ENCODE peak calls at places on chromosome 1, in eight cellular contexts. One of them, this sample, is unnamed.

GRCh38 chr1:93143729-93144229 is 36.4 kb downstream of the TMED5 start:
- DNase-seq in stimulated activated CD4-positive, alpha-beta T cell treated with anti-CD3 and anti-CD28 coated beads, TNF-alpha, amount 100 ng/mL, for 24 hours: no peak
- DNase-seq in H7: no peak
- DNase-seq in A172: no peak
- DNase-seq in breast epithelium: no peak
- DNase-seq in stimulated activated CD8-positive, alpha-beta memory T cell treated with anti-CD3 and anti-CD28 coated beads, Interleukin-2, amount 100 ng/mL, for 1 hour: no peak
- DNase-seq in omental fat pad: no peak
- DNase-seq in AG09309: no peak
- DNase-seq in this sample: no peak

GRCh38 chr1:41662061-41662655 is 177.7 kb upstream of the EDN2 start:
- DNase-seq in omental fat pad: no peak
- DNase-seq in AG09309: peak
- DNase-seq in A172: peak
- DNase-seq in H7: peak
- DNase-seq in stimulated activated CD4-positive, alpha-beta T cell treated with anti-CD3 and anti-CD28 coated beads, TNF-alpha, amount 100 ng/mL, for 24 hours: peak
- DNase-seq in breast epithelium: peak
- DNase-seq in stimulated activated CD8-positive, alpha-beta memory T cell treated with anti-CD3 and anti-CD28 coated beads, Interleukin-2, amount 100 ng/mL, for 1 hour: peak
- DNase-seq in this sample: peak

GRCh38 chr1:243718893-243719292 is 131.2 kb downstream of the AKT3 start:
- DNase-seq in H7: no peak
- DNase-seq in stimulated activated CD8-positive, alpha-beta memory T cell treated with anti-CD3 and anti-CD28 coated beads, Interleukin-2, amount 100 ng/mL, for 1 hour: no peak
- DNase-seq in AG09309: peak
- DNase-seq in A172: peak
- DNase-seq in stimulated activated CD4-positive, alpha-beta T cell treated with anti-CD3 and anti-CD28 coated beads, TNF-alpha, amount 100 ng/mL, for 24 hours: no peak
- DNase-seq in breast epithelium: no peak
- DNase-seq in omental fat pad: no peak
- DNase-seq in this sample: no peak

GRCh38 chr1:39003787-39004186 is 12.7 kb downstream of the AKIRIN1 start:
- DNase-seq in AG09309: no peak
- DNase-seq in A172: no peak
- DNase-seq in H7: no peak
- DNase-seq in stimulated activated CD8-positive, alpha-beta memory T cell treated with anti-CD3 and anti-CD28 coated beads, Interleukin-2, amount 100 ng/mL, for 1 hour: no peak
- DNase-seq in omental fat pad: no peak
- DNase-seq in breast epithelium: no peak
- DNase-seq in stimulated activated CD4-positive, alpha-beta T cell treated with anti-CD3 and anti-CD28 coated beads, TNF-alpha, amount 100 ng/mL, for 24 hours: no peak
- DNase-seq in this sample: no peak

GRCh38 chr1:50450861-50451653 is 27.8 kb upstream of the DMRTA2 start:
- DNase-seq in AG09309: no peak
- DNase-seq in H7: no peak
- DNase-seq in stimulated activated CD8-positive, alpha-beta memory T cell treated with anti-CD3 and anti-CD28 coated beads, Interleukin-2, amount 100 ng/mL, for 1 hour: no peak
- DNase-seq in omental fat pad: no peak
- DNase-seq in breast epithelium: no peak
- DNase-seq in A172: no peak
- DNase-seq in stimulated activated CD4-positive, alpha-beta T cell treated with anti-CD3 and anti-CD28 coated beads, TNF-alpha, amount 100 ng/mL, for 24 hours: no peak
- DNase-seq in this sample: no peak

GRCh38 chr1:42876009-42876408 is 29.6 kb downstream of the ZNF691 start:
- DNase-seq in breast epithelium: no peak
- DNase-seq in H7: no peak
- DNase-seq in A172: no peak
- DNase-seq in omental fat pad: no peak
- DNase-seq in AG09309: no peak
- DNase-seq in stimulated activated CD4-positive, alpha-beta T cell treated with anti-CD3 and anti-CD28 coated beads, TNF-alpha, amount 100 ng/mL, for 24 hours: no peak
- DNase-seq in stimulated activated CD8-positive, alpha-beta memory T cell treated with anti-CD3 and anti-CD28 coated beads, Interleukin-2, amount 100 ng/mL, for 1 hour: no peak
- DNase-seq in this sample: no peak

GRCh38 chr1:246037832-246038231 is 469.2 kb downstream of the SMYD3 start:
- DNase-seq in AG09309: no peak
- DNase-seq in stimulated activated CD8-positive, alpha-beta memory T cell treated with anti-CD3 and anti-CD28 coated beads, Interleukin-2, amount 100 ng/mL, for 1 hour: no peak
- DNase-seq in stimulated activated CD4-positive, alpha-beta T cell treated with anti-CD3 and anti-CD28 coated beads, TNF-alpha, amount 100 ng/mL, for 24 hours: no peak
- DNase-seq in A172: no peak
- DNase-seq in breast epithelium: no peak
- DNase-seq in H7: no peak
- DNase-seq in omental fat pad: no peak
- DNase-seq in this sample: no peak

GRCh38 chr1:168110896-168111545 is 25.7 kb downstream of the GPR161 start:
- DNase-seq in stimulated activated CD4-positive, alpha-beta T cell treated with anti-CD3 and anti-CD28 coated beads, TNF-alpha, amount 100 ng/mL, for 24 hours: no peak
- DNase-seq in stimulated activated CD8-positive, alpha-beta memory T cell treated with anti-CD3 and anti-CD28 coated beads, Interleukin-2, amount 100 ng/mL, for 1 hour: no peak
- DNase-seq in A172: no peak
- DNase-seq in H7: peak
- DNase-seq in AG09309: no peak
- DNase-seq in omental fat pad: no peak
- DNase-seq in breast epithelium: no peak
- DNase-seq in this sample: no peak

GRCh38 chr1:115980998-115981993 is 5.0 kb downstream of the SLC22A15 start:
- DNase-seq in stimulated activated CD8-positive, alpha-beta memory T cell treated with anti-CD3 and anti-CD28 coated beads, Interleukin-2, amount 100 ng/mL, for 1 hour: no peak
- DNase-seq in H7: peak
- DNase-seq in stimulated activated CD4-positive, alpha-beta T cell treated with anti-CD3 and anti-CD28 coated beads, TNF-alpha, amount 100 ng/mL, for 24 hours: no peak
- DNase-seq in breast epithelium: no peak
- DNase-seq in AG09309: peak
- DNase-seq in omental fat pad: no peak
- DNase-seq in A172: peak
- DNase-seq in this sample: no peak

GRCh38 chr1:171017431-171017830 is 73.3 kb upstream of the FMO3 start:
- DNase-seq in omental fat pad: no peak
- DNase-seq in stimulated activated CD4-positive, alpha-beta T cell treated with anti-CD3 and anti-CD28 coated beads, TNF-alpha, amount 100 ng/mL, for 24 hours: no peak
- DNase-seq in H7: no peak
- DNase-seq in stimulated activated CD8-positive, alpha-beta memory T cell treated with anti-CD3 and anti-CD28 coated beads, Interleukin-2, amount 100 ng/mL, for 1 hour: no peak
- DNase-seq in AG09309: no peak
- DNase-seq in breast epithelium: no peak
- DNase-seq in A172: no peak
- DNase-seq in this sample: no peak

GRCh38 chr1:10781137-10781536 is 15.3 kb downstream of the CASZ1 start:
- DNase-seq in stimulated activated CD4-positive, alpha-beta T cell treated with anti-CD3 and anti-CD28 coated beads, TNF-alpha, amount 100 ng/mL, for 24 hours: no peak
- DNase-seq in AG09309: no peak
- DNase-seq in stimulated activated CD8-positive, alpha-beta memory T cell treated with anti-CD3 and anti-CD28 coated beads, Interleukin-2, amount 100 ng/mL, for 1 hour: no peak
- DNase-seq in A172: no peak
- DNase-seq in breast epithelium: no peak
- DNase-seq in H7: no peak
- DNase-seq in omental fat pad: no peak
- DNase-seq in this sample: no peak

GRCh38 chr1:147579532-147580199 is 38.4 kb downstream of the BCL9 start:
- DNase-seq in AG09309: no peak
- DNase-seq in H7: no peak
- DNase-seq in breast epithelium: no peak
- DNase-seq in A172: no peak
- DNase-seq in stimulated activated CD4-positive, alpha-beta T cell treated with anti-CD3 and anti-CD28 coated beads, TNF-alpha, amount 100 ng/mL, for 24 hours: no peak
- DNase-seq in omental fat pad: no peak
- DNase-seq in stimulated activated CD8-positive, alpha-beta memory T cell treated with anti-CD3 and anti-CD28 coated beads, Interleukin-2, amount 100 ng/mL, for 1 hour: no peak
- DNase-seq in this sample: no peak

GRCh38 chr1:94110946-94111740 is 9.8 kb downstream of the ABCA4 start:
- DNase-seq in omental fat pad: no peak
- DNase-seq in stimulated activated CD4-positive, alpha-beta T cell treated with anti-CD3 and anti-CD28 coated beads, TNF-alpha, amount 100 ng/mL, for 24 hours: no peak
- DNase-seq in stimulated activated CD8-positive, alpha-beta memory T cell treated with anti-CD3 and anti-CD28 coated beads, Interleukin-2, amount 100 ng/mL, for 1 hour: no peak
- DNase-seq in AG09309: no peak
- DNase-seq in breast epithelium: no peak
- DNase-seq in A172: no peak
- DNase-seq in H7: no peak
- DNase-seq in this sample: no peak

GRCh38 chr1:70051926-70052325 is 153.5 kb downstream of the LRRC40 start:
- DNase-seq in stimulated activated CD4-positive, alpha-beta T cell treated with anti-CD3 and anti-CD28 coated beads, TNF-alpha, amount 100 ng/mL, for 24 hours: no peak
- DNase-seq in AG09309: no peak
- DNase-seq in A172: no peak
- DNase-seq in breast epithelium: no peak
- DNase-seq in H7: no peak
- DNase-seq in omental fat pad: no peak
- DNase-seq in stimulated activated CD8-positive, alpha-beta memory T cell treated with anti-CD3 and anti-CD28 coated beads, Interleukin-2, amount 100 ng/mL, for 1 hour: no peak
- DNase-seq in this sample: no peak

GRCh38 chr1:209190591-209191241 is 392.8 kb upstream of the CAMK1G start:
- DNase-seq in A172: peak
- DNase-seq in breast epithelium: no peak
- DNase-seq in stimulated activated CD4-positive, alpha-beta T cell treated with anti-CD3 and anti-CD28 coated beads, TNF-alpha, amount 100 ng/mL, for 24 hours: peak
- DNase-seq in stimulated activated CD8-positive, alpha-beta memory T cell treated with anti-CD3 and anti-CD28 coated beads, Interleukin-2, amount 100 ng/mL, for 1 hour: no peak
- DNase-seq in H7: peak
- DNase-seq in AG09309: no peak
- DNase-seq in omental fat pad: no peak
- DNase-seq in this sample: peak

GRCh38 chr1:40818264-40818961 is 34.8 kb downstream of the KCNQ4 start:
- DNase-seq in stimulated activated CD8-positive, alpha-beta memory T cell treated with anti-CD3 and anti-CD28 coated beads, Interleukin-2, amount 100 ng/mL, for 1 hour: peak
- DNase-seq in stimulated activated CD4-positive, alpha-beta T cell treated with anti-CD3 and anti-CD28 coated beads, TNF-alpha, amount 100 ng/mL, for 24 hours: peak
- DNase-seq in breast epithelium: peak
- DNase-seq in A172: no peak
- DNase-seq in H7: peak
- DNase-seq in AG09309: no peak
- DNase-seq in omental fat pad: peak
- DNase-seq in this sample: no peak

GRCh38 chr1:66925944-66926343 is 1.2 kb downstream of the MIER1 start:
- DNase-seq in breast epithelium: no peak
- DNase-seq in A172: no peak
- DNase-seq in H7: peak
- DNase-seq in stimulated activated CD8-positive, alpha-beta memory T cell treated with anti-CD3 and anti-CD28 coated beads, Interleukin-2, amount 100 ng/mL, for 1 hour: no peak
- DNase-seq in omental fat pad: no peak
- DNase-seq in AG09309: no peak
- DNase-seq in stimulated activated CD4-positive, alpha-beta T cell treated with anti-CD3 and anti-CD28 coated beads, TNF-alpha, amount 100 ng/mL, for 24 hours: no peak
- DNase-seq in this sample: no peak

GRCh38 chr1:24770891-24771290 is 25.6 kb downstream of the CLIC4 start:
- DNase-seq in A172: peak
- DNase-seq in H7: no peak
- DNase-seq in breast epithelium: no peak
- DNase-seq in omental fat pad: no peak
- DNase-seq in stimulated activated CD4-positive, alpha-beta T cell treated with anti-CD3 and anti-CD28 coated beads, TNF-alpha, amount 100 ng/mL, for 24 hours: no peak
- DNase-seq in stimulated activated CD8-positive, alpha-beta memory T cell treated with anti-CD3 and anti-CD28 coated beads, Interleukin-2, amount 100 ng/mL, for 1 hour: no peak
- DNase-seq in AG09309: no peak
- DNase-seq in this sample: no peak

GRCh38 chr1:219413523-219413922 is 199.4 kb downstream of the ZC3H11B start:
- DNase-seq in breast epithelium: no peak
- DNase-seq in H7: no peak
- DNase-seq in AG09309: no peak
- DNase-seq in stimulated activated CD4-positive, alpha-beta T cell treated with anti-CD3 and anti-CD28 coated beads, TNF-alpha, amount 100 ng/mL, for 24 hours: no peak
- DNase-seq in A172: no peak
- DNase-seq in omental fat pad: no peak
- DNase-seq in stimulated activated CD8-positive, alpha-beta memory T cell treated with anti-CD3 and anti-CD28 coated beads, Interleukin-2, amount 100 ng/mL, for 1 hour: no peak
- DNase-seq in this sample: no peak

GRCh38 chr1:95407864-95408291 is 173.9 kb downstream of the RWDD3 start:
- DNase-seq in H7: peak
- DNase-seq in AG09309: no peak
- DNase-seq in A172: no peak
- DNase-seq in breast epithelium: no peak
- DNase-seq in stimulated activated CD8-positive, alpha-beta memory T cell treated with anti-CD3 and anti-CD28 coated beads, Interleukin-2, amount 100 ng/mL, for 1 hour: no peak
- DNase-seq in stimulated activated CD4-positive, alpha-beta T cell treated with anti-CD3 and anti-CD28 coated beads, TNF-alpha, amount 100 ng/mL, for 24 hours: no peak
- DNase-seq in omental fat pad: no peak
- DNase-seq in this sample: no peak

GRCh38 chr1:154747841-154748766 is 122.0 kb downstream of the KCNN3 start:
- DNase-seq in A172: no peak
- DNase-seq in H7: no peak
- DNase-seq in breast epithelium: no peak
- DNase-seq in AG09309: no peak
- DNase-seq in stimulated activated CD4-positive, alpha-beta T cell treated with anti-CD3 and anti-CD28 coated beads, TNF-alpha, amount 100 ng/mL, for 24 hours: peak
- DNase-seq in omental fat pad: no peak
- DNase-seq in stimulated activated CD8-positive, alpha-beta memory T cell treated with anti-CD3 and anti-CD28 coated beads, Interleukin-2, amount 100 ng/mL, for 1 hour: no peak
- DNase-seq in this sample: no peak

GRCh38 chr1:14970115-14970798 is 183.3 kb upstream of the TMEM51 start:
- DNase-seq in breast epithelium: peak
- DNase-seq in H7: peak
- DNase-seq in stimulated activated CD8-positive, alpha-beta memory T cell treated with anti-CD3 and anti-CD28 coated beads, Interleukin-2, amount 100 ng/mL, for 1 hour: no peak
- DNase-seq in A172: peak
- DNase-seq in omental fat pad: no peak
- DNase-seq in AG09309: peak
- DNase-seq in stimulated activated CD4-positive, alpha-beta T cell treated with anti-CD3 and anti-CD28 coated beads, TNF-alpha, amount 100 ng/mL, for 24 hours: peak
- DNase-seq in this sample: peak

GRCh38 chr1:67733741-67734690 is 49.0 kb downstream of the GADD45A start:
- DNase-seq in stimulated activated CD8-positive, alpha-beta memory T cell treated with anti-CD3 and anti-CD28 coated beads, Interleukin-2, amount 100 ng/mL, for 1 hour: no peak
- DNase-seq in H7: no peak
- DNase-seq in omental fat pad: no peak
- DNase-seq in breast epithelium: no peak
- DNase-seq in stimulated activated CD4-positive, alpha-beta T cell treated with anti-CD3 and anti-CD28 coated beads, TNF-alpha, amount 100 ng/mL, for 24 hours: no peak
- DNase-seq in AG09309: no peak
- DNase-seq in A172: no peak
- DNase-seq in this sample: no peak

GRCh38 chr1:60978421-60979357 is 103.7 kb upstream of the NFIA start:
- DNase-seq in omental fat pad: no peak
- DNase-seq in stimulated activated CD4-positive, alpha-beta T cell treated with anti-CD3 and anti-CD28 coated beads, TNF-alpha, amount 100 ng/mL, for 24 hours: peak
- DNase-seq in breast epithelium: no peak
- DNase-seq in A172: no peak
- DNase-seq in H7: peak
- DNase-seq in AG09309: no peak
- DNase-seq in stimulated activated CD8-positive, alpha-beta memory T cell treated with anti-CD3 and anti-CD28 coated beads, Interleukin-2, amount 100 ng/mL, for 1 hour: no peak
- DNase-seq in this sample: no peak

GRCh38 chr1:74586253-74586897 is 74.0 kb upstream of the LRRC53 start:
- DNase-seq in stimulated activated CD8-positive, alpha-beta memory T cell treated with anti-CD3 and anti-CD28 coated beads, Interleukin-2, amount 100 ng/mL, for 1 hour: no peak
- DNase-seq in breast epithelium: no peak
- DNase-seq in stimulated activated CD4-positive, alpha-beta T cell treated with anti-CD3 and anti-CD28 coated beads, TNF-alpha, amount 100 ng/mL, for 24 hours: no peak
- DNase-seq in A172: peak
- DNase-seq in H7: no peak
- DNase-seq in omental fat pad: no peak
- DNase-seq in AG09309: no peak
- DNase-seq in this sample: no peak

GRCh38 chr1:46401964-46402626 is 8.0 kb downstream of the FAAH start:
- DNase-seq in stimulated activated CD8-positive, alpha-beta memory T cell treated with anti-CD3 and anti-CD28 coated beads, Interleukin-2, amount 100 ng/mL, for 1 hour: no peak
- DNase-seq in stimulated activated CD4-positive, alpha-beta T cell treated with anti-CD3 and anti-CD28 coated beads, TNF-alpha, amount 100 ng/mL, for 24 hours: no peak
- DNase-seq in A172: peak
- DNase-seq in omental fat pad: no peak
- DNase-seq in H7: peak
- DNase-seq in AG09309: peak
- DNase-seq in breast epithelium: peak
- DNase-seq in this sample: peak

GRCh38 chr1:196538473-196538872 is 69.8 kb downstream of the KCNT2 start:
- DNase-seq in A172: no peak
- DNase-seq in breast epithelium: no peak
- DNase-seq in AG09309: no peak
- DNase-seq in omental fat pad: no peak
- DNase-seq in H7: no peak
- DNase-seq in stimulated activated CD8-positive, alpha-beta memory T cell treated with anti-CD3 and anti-CD28 coated beads, Interleukin-2, amount 100 ng/mL, for 1 hour: no peak
- DNase-seq in stimulated activated CD4-positive, alpha-beta T cell treated with anti-CD3 and anti-CD28 coated beads, TNF-alpha, amount 100 ng/mL, for 24 hours: no peak
- DNase-seq in this sample: no peak

GRCh38 chr1:93621246-93621645 is 60.4 kb downstream of the BCAR3 start:
- DNase-seq in breast epithelium: no peak
- DNase-seq in A172: no peak
- DNase-seq in AG09309: no peak
- DNase-seq in stimulated activated CD8-positive, alpha-beta memory T cell treated with anti-CD3 and anti-CD28 coated beads, Interleukin-2, amount 100 ng/mL, for 1 hour: no peak
- DNase-seq in stimulated activated CD4-positive, alpha-beta T cell treated with anti-CD3 and anti-CD28 coated beads, TNF-alpha, amount 100 ng/mL, for 24 hours: no peak
- DNase-seq in omental fat pad: no peak
- DNase-seq in H7: no peak
- DNase-seq in this sample: no peak

GRCh38 chr1:63064135-63064534 is 258.2 kb upstream of the FOXD3 start:
- DNase-seq in omental fat pad: no peak
- DNase-seq in H7: no peak
- DNase-seq in breast epithelium: no peak
- DNase-seq in stimulated activated CD4-positive, alpha-beta T cell treated with anti-CD3 and anti-CD28 coated beads, TNF-alpha, amount 100 ng/mL, for 24 hours: no peak
- DNase-seq in A172: no peak
- DNase-seq in AG09309: no peak
- DNase-seq in stimulated activated CD8-positive, alpha-beta memory T cell treated with anti-CD3 and anti-CD28 coated beads, Interleukin-2, amount 100 ng/mL, for 1 hour: no peak
- DNase-seq in this sample: no peak

GRCh38 chr1:175131100-175131499 is 61.5 kb downstream of the KIAA0040 start:
- DNase-seq in stimulated activated CD8-positive, alpha-beta memory T cell treated with anti-CD3 and anti-CD28 coated beads, Interleukin-2, amount 100 ng/mL, for 1 hour: no peak
- DNase-seq in stimulated activated CD4-positive, alpha-beta T cell treated with anti-CD3 and anti-CD28 coated beads, TNF-alpha, amount 100 ng/mL, for 24 hours: no peak
- DNase-seq in H7: no peak
- DNase-seq in omental fat pad: no peak
- DNase-seq in AG09309: no peak
- DNase-seq in breast epithelium: no peak
- DNase-seq in A172: no peak
- DNase-seq in this sample: no peak

GRCh38 chr1:47436304-47436978 is 1.4 kb upstream of the FOXD2 start:
- DNase-seq in stimulated activated CD4-positive, alpha-beta T cell treated with anti-CD3 and anti-CD28 coated beads, TNF-alpha, amount 100 ng/mL, for 24 hours: peak
- DNase-seq in A172: peak
- DNase-seq in omental fat pad: peak
- DNase-seq in H7: peak
- DNase-seq in stimulated activated CD8-positive, alpha-beta memory T cell treated with anti-CD3 and anti-CD28 coated beads, Interleukin-2, amount 100 ng/mL, for 1 hour: peak
- DNase-seq in breast epithelium: peak
- DNase-seq in AG09309: peak
- DNase-seq in this sample: peak

GRCh38 chr1:58983159-58983558 is 199.3 kb upstream of the JUN start:
- DNase-seq in A172: peak
- DNase-seq in AG09309: peak
- DNase-seq in stimulated activated CD8-positive, alpha-beta memory T cell treated with anti-CD3 and anti-CD28 coated beads, Interleukin-2, amount 100 ng/mL, for 1 hour: no peak
- DNase-seq in omental fat pad: no peak
- DNase-seq in breast epithelium: no peak
- DNase-seq in H7: no peak
- DNase-seq in stimulated activated CD4-positive, alpha-beta T cell treated with anti-CD3 and anti-CD28 coated beads, TNF-alpha, amount 100 ng/mL, for 24 hours: no peak
- DNase-seq in this sample: no peak

GRCh38 chr1:92327794-92328193 is 28.9 kb downstream of the RPAP2 start:
- DNase-seq in AG09309: no peak
- DNase-seq in breast epithelium: no peak
- DNase-seq in stimulated activated CD8-positive, alpha-beta memory T cell treated with anti-CD3 and anti-CD28 coated beads, Interleukin-2, amount 100 ng/mL, for 1 hour: no peak
- DNase-seq in H7: no peak
- DNase-seq in omental fat pad: no peak
- DNase-seq in A172: no peak
- DNase-seq in stimulated activated CD4-positive, alpha-beta T cell treated with anti-CD3 and anti-CD28 coated beads, TNF-alpha, amount 100 ng/mL, for 24 hours: no peak
- DNase-seq in this sample: no peak

GRCh38 chr1:66275601-66276023 is 258.3 kb upstream of the SGIP1 start:
- DNase-seq in breast epithelium: no peak
- DNase-seq in omental fat pad: no peak
- DNase-seq in stimulated activated CD4-positive, alpha-beta T cell treated with anti-CD3 and anti-CD28 coated beads, TNF-alpha, amount 100 ng/mL, for 24 hours: no peak
- DNase-seq in A172: no peak
- DNase-seq in stimulated activated CD8-positive, alpha-beta memory T cell treated with anti-CD3 and anti-CD28 coated beads, Interleukin-2, amount 100 ng/mL, for 1 hour: no peak
- DNase-seq in AG09309: no peak
- DNase-seq in H7: no peak
- DNase-seq in this sample: no peak

This sample was measured in amniotic stem cell.